ENCODE peak calls at places on chromosome 16, in nine cellular contexts. G is type B pancreatic cell, P is left ventricle myocardium inferior, B is ovary, V is SK-N-SH, R is neural crest cell, H is foreskin keratinocyte, E is GM12864, F is breast epithelium. W is an unnamed sample.

GRCh38 chr16:5619314-5619713 is 521.7 kb upstream of the EEF2KMT start:
- DNase-seq in F (no peak), H (no peak), P (no peak), V (no peak), G (no peak), E (no peak), B (no peak), R (no peak), W (no peak)

GRCh38 chr16:74291577-74292208 is 4.9 kb upstream of the PSMD7 start:
- DNase-seq in R (no peak), F (no peak), B (no peak), E (no peak), G (no peak), P (no peak), H (peak), V (no peak), W (no peak)

GRCh38 chr16:20678242-20678641 is 19.2 kb downstream of the ACSM1 start:
- DNase-seq in R (no peak), G (no peak), B (no peak), P (no peak), F (no peak), H (no peak), E (no peak), V (no peak), W (no peak)

GRCh38 chr16:27650073-27650701 is 100.2 kb downstream of the KATNIP start:
- DNase-seq in P (no peak), V (no peak), G (no peak), B (peak), E (no peak), H (peak), R (no peak), F (no peak), W (no peak)

GRCh38 chr16:14283786-14284185 is 212.7 kb downstream of the MRTFB start:
- DNase-seq in F (no peak), G (peak), E (no peak), R (no peak), V (no peak), H (no peak), P (no peak), B (no peak), W (no peak)

GRCh38 chr16:22092143-22092933 is at the start of gene VWA3A:
- DNase-seq in V (no peak), R (no peak), B (no peak), E (no peak), P (no peak), F (no peak), H (peak), G (no peak), W (peak)

GRCh38 chr16:88413631-88414030 is 30.9 kb downstream of the ZNF469 start:
- DNase-seq in G (no peak), V (no peak), P (no peak), B (no peak), H (no peak), F (no peak), R (no peak), E (no peak), W (no peak)

GRCh38 chr16:85522517-85522841 is 90.6 kb upstream of the GSE1 start:
- DNase-seq in B (no peak), V (no peak), G (no peak), F (no peak), H (no peak), E (no peak), P (no peak), R (no peak), W (no peak)

GRCh38 chr16:47492428-47493357 is 31.6 kb downstream of the PHKB start:
- DNase-seq in H (no peak), R (no peak), E (peak), G (no peak), P (peak), B (peak), V (no peak), F (no peak), W (no peak)

GRCh38 chr16:47073223-47074155 is 70.3 kb downstream of the NETO2 start:
- DNase-seq in R (no peak), F (no peak), P (no peak), G (no peak), H (no peak), E (no peak), V (no peak), B (no peak), W (no peak)

GRCh38 chr16:9597967-9598730 is 506.7 kb downstream of the HAPSTR1 start:
- DNase-seq in P (no peak), B (no peak), G (no peak), F (no peak), H (no peak), V (no peak), R (no peak), E (no peak), W (no peak)

GRCh38 chr16:5024632-5025031 is 9.1 kb downstream of the NAGPA start:
- DNase-seq in V (no peak), P (no peak), B (no peak), H (peak), R (no peak), G (no peak), E (no peak), F (no peak), W (no peak)

GRCh38 chr16:76194621-76195015 is 82.6 kb upstream of the CNTNAP4 start:
- DNase-seq in H (peak), G (no peak), B (no peak), E (no peak), F (no peak), V (no peak), R (no peak), P (no peak), W (no peak)

DNA sequence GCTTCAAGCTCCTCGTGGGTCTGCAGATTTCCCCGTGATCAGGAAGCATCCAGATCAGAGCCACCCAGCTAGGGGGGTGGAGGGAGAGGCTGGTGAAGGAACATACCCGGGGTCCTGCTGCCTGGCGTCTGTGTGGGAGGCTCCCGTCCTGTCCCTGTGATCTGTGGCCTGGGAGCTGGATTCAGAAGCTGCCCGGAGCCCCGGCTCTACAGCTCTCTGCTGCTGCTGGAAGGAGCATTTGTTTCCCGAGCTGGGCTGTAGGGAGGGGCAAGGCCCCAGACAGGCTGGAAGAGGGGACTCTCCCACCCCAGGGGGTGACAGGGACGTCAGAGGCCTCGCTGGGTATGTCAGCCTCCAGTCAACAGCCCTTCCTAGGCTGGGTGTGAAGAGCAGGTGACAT is 10.2 kb downstream of the SOX8 start:
- DNase-seq in H (no peak), F (no peak), V (no peak), E (no peak), P (no peak), G (no peak), R (no peak), B (no peak), W (no peak)
- TF ChIP-seq CTCF in H (no peak), F (no peak), V (no peak), E (no peak), P (no peak), G (no peak), R (no peak), B (no peak), W (no peak)

GRCh38 chr16:58345574-58346354 is 46.5 kb upstream of the GINS3 start:
- DNase-seq in R (no peak), B (no peak), V (no peak), P (no peak), F (no peak), E (no peak), H (no peak), G (no peak), W (no peak)
- TF ChIP-seq CTCF in R (peak), B (no peak), V (peak), P (peak), F (no peak), E (no peak), H (peak), G (peak), W (peak)

GRCh38 chr16:57422026-57422944 is 17.7 kb downstream of the CCL17 start:
- DNase-seq in V (peak), E (no peak), R (peak), P (no peak), G (no peak), H (peak), B (peak), F (no peak), W (no peak)
- TF ChIP-seq CTCF in V (peak), E (peak), R (peak), P (peak), G (peak), H (peak), B (no peak), F (peak), W (peak)

GRCh38 chr16:58464916-58465731 is 34.8 kb upstream of the NDRG4 start:
- DNase-seq in V (peak), E (no peak), F (no peak), R (peak), B (no peak), P (no peak), G (no peak), H (no peak), W (peak)
- TF ChIP-seq CTCF in V (peak), E (no peak), F (no peak), R (peak), B (no peak), P (peak), G (peak), H (no peak), W (no peak)

GRCh38 chr16:67149276-67150057 is 1.3 kb downstream of the B3GNT9 start:
- DNase-seq in E (no peak), P (no peak), H (no peak), R (no peak), F (no peak), V (no peak), G (no peak), B (peak), W (no peak)

GRCh38 chr16:67151431-67152097 is 766 bp upstream of the B3GNT9 start:
- DNase-seq in F (no peak), V (no peak), P (no peak), E (no peak), G (no peak), B (no peak), H (no peak), R (no peak), W (no peak)

GRCh38 chr16:67148656-67149275 is 2.0 kb downstream of the B3GNT9 start:
- DNase-seq in F (no peak), P (no peak), V (no peak), E (no peak), G (no peak), B (no peak), H (no peak), R (no peak), W (no peak)

GRCh38 chr16:67150833-67151396 is at the start of gene B3GNT9:
- DNase-seq in V (peak), E (no peak), P (peak), R (peak), H (peak), F (peak), G (no peak), B (peak), W (no peak)

GRCh38 chr16:67150058-67150832 is 553 bp downstream of the B3GNT9 start:
- DNase-seq in E (no peak), B (peak), H (peak), P (peak), F (no peak), G (no peak), R (peak), V (peak), W (peak)
- TF ChIP-seq CTCF in E (peak), B (peak), H (peak), P (no peak), F (no peak), G (peak), R (peak), V (no peak), W (no peak)